ENCODE peak calls at places on chromosomes 5 and 9, in six cellular contexts. K is left lung; P is upper lobe of right lung; D is HCT116; Z is CD4-positive, alpha-beta memory T cell; E is CD8-positive, alpha-beta memory T cell. B is an unnamed sample.

GRCh38 chr5:100760700-100761099 is 142.4 kb downstream of the ST8SIA4 start:
- DNase-seq in D (no peak), K (no peak), E (no peak), Z (no peak), P (no peak), B (no peak)

GRCh38 chr5:57692582-57693487 is 210.2 kb upstream of the ACTBL2 start:
- DNase-seq in P (peak; percentile 61), K (peak; percentile 79), E (no peak), D (peak; percentile 94), Z (no peak), B (no peak)

GRCh38 chr5:124132843-124133242 is 613.6 kb downstream of the ZNF608 start:
- DNase-seq in Z (no peak), P (no peak), E (no peak), D (no peak), K (no peak), B (no peak)

GRCh38 chr9:7489018-7489417 is 310.6 kb downstream of the DMAC1 start:
- DNase-seq in K (no peak), D (no peak), E (no peak), P (no peak), Z (no peak), B (no peak)

GRCh38 chr5:103938151-103938671 is 375.6 kb upstream of the NUDT12 start:
- DNase-seq in D (no peak), K (no peak), E (no peak), Z (no peak), P (no peak), B (no peak)

GRCh38 chr9:21812945-21813568 is 10.6 kb downstream of the MTAP start:
- DNase-seq in K (peak; percentile 68), Z (peak; percentile 64), D (no peak), P (peak; percentile 83), E (peak; percentile 64), B (peak; percentile 62)

GRCh38 chr5:80998590-80998979 is 38.4 kb downstream of the RASGRF2 start:
- DNase-seq in D (no peak), E (no peak), K (no peak), Z (no peak), P (no peak), B (no peak)

GRCh38 chr5:160470437-160471341 is 49.0 kb downstream of the PTTG1 start:
- DNase-seq in E (no peak), P (no peak), K (no peak), Z (no peak), D (no peak), B (peak; percentile 40)

GRCh38 chr5:102288630-102289029 is 7.5 kb downstream of the SLCO4C1 start:
- DNase-seq in K (no peak), Z (no peak), P (no peak), D (no peak), E (no peak), B (no peak)

GRCh38 chr5:135448796-135449507 is 1.8 kb upstream of the DCANP1 start:
- DNase-seq in E (no peak), K (no peak), P (no peak), Z (no peak), D (no peak), B (no peak)

GRCh38 chr5:20556364-20556763 is 568.4 kb upstream of the CDH18 start:
- DNase-seq in D (no peak), E (no peak), P (no peak), Z (no peak), K (no peak), B (no peak)

GRCh38 chr5:96816430-96816939 is 8.7 kb upstream of the ERAP1 start:
- DNase-seq in P (no peak), K (no peak), Z (peak; percentile 90), E (peak; percentile 45), D (no peak), B (peak; percentile 50)

GRCh38 chr5:56735845-56736641 is 79.3 kb upstream of the MAP3K1 start:
- DNase-seq in D (no peak), K (no peak), Z (peak; percentile 31), P (no peak), E (no peak), B (peak; percentile 76)

GRCh38 chr9:107878462-107878861 is 388.9 kb upstream of the KLF4 start:
- DNase-seq in P (no peak), E (no peak), K (no peak), D (no peak), Z (no peak), B (no peak)

GRCh38 chr9:16103613-16104012 is 550.8 kb downstream of the CCDC171 start:
- DNase-seq in E (no peak), P (no peak), Z (no peak), D (no peak), K (no peak), B (no peak)

GRCh38 chr9:16102154-16102553 is 549.3 kb downstream of the CCDC171 start:
- DNase-seq in Z (no peak), E (no peak), K (no peak), P (no peak), D (no peak), B (no peak)

GRCh38 chr9:16099901-16100300 is 547.1 kb downstream of the CCDC171 start:
- DNase-seq in E (no peak), D (no peak), P (no peak), Z (no peak), K (no peak), B (no peak)

GRCh38 chr9:16105576-16105975 is 552.7 kb downstream of the CCDC171 start:
- DNase-seq in E (no peak), K (no peak), Z (no peak), P (no peak), D (no peak), B (no peak)

DNA sequence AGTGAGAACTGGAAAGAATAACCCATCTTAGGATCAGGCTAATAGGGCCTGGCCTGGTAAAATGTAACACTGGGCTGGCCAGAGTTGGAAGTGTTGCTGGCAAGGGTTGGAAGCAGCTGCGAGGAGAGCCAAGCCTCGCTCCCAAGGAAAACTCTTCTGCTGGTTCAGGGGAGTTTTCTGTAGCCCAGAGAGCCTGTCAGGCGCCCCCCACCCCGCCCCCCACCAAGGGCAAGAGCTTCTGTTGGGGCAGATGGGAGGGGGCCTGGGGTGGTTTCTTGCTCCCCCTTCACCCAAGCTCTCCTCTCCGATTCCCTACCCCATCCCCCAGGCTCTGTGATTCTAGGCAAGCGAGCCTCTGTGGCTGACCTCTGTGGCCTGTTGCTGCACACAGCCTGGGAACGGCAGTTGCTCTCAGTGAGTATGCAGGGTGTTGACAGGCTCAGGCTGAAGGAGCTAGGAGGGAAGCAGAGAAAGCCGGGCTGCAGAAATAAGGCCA is 547.8 kb downstream of the CCDC171 start:
- DNase-seq in K (peak; percentile 64), Z (no peak), P (peak; percentile 65), E (no peak), D (no peak), B (no peak)
- H3K4me3 ChIP-seq in K (no peak overlapping the region), Z (no peak overlapping the region), P (no peak overlapping the region), E (no peak overlapping the region), D (no peak overlapping the region), B (no peak overlapping the region)

GRCh38 chr9:121283856-121284732 is 16.1 kb downstream of the GSN start:
- DNase-seq in E (no peak), K (no peak), Z (no peak), D (no peak), P (peak; percentile 62), B (no peak)

GRCh38 chr9:121281614-121282291 is 13.8 kb downstream of the GSN start:
- DNase-seq in E (no peak), D (peak; percentile 94), K (peak; percentile 89), Z (no peak), P (peak; percentile 91), B (no peak)

GRCh38 chr9:121283072-121283398 is 15.1 kb downstream of the GSN start:
- DNase-seq in D (no peak), K (no peak), E (no peak), Z (no peak), P (no peak), B (no peak)

GRCh38 chr9:121280715-121281613 is 13.0 kb downstream of the GSN start:
- DNase-seq in E (no peak), D (no peak), Z (no peak), P (no peak), K (no peak), B (no peak)

GRCh38 chr9:121282309-121283071 is 14.5 kb downstream of the GSN start:
- DNase-seq in E (no peak), K (peak; percentile 77), P (peak; percentile 79), D (no peak), Z (no peak), B (no peak)
- H3K4me1 ChIP-seq in E (no peaks in the 10 kb centered on the region), K (peaks cover 94% of the 10 kb centered on the region), P (peaks cover 99% of the 10 kb centered on the region), D (peaks cover 85% of the 10 kb centered on the region), Z (no peaks in the 10 kb centered on the region), B (no peaks in the 10 kb centered on the region)

DNA sequence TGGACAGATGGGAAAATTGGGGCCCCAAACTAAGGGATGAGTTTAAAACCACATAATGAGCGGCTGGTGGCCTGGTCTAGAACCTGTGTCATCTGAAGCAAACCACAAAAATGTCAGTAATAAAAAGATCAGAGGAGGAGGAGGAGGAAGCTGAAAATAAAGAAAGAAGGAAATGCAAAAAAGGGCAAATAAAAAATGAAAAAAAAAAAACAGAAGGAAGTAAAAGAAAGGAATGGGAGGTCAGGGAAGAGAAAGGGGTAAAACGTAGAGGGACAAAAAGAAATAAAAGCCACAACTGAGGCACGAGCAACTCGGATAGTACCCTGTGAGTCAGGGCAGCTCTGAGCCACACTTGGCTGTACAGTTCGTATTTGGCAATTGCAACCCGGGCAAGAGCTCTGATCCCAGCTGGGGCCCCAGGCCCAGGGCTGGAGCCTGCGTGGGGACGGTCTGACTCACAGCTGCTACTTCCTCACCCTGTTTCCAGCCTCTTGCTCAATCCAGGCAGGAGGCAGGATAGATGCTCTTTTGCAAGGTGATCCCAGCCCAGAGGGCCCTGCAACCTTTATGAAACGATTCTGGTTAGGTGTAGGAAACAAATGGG is 137.9 kb upstream of the TRIM32 start:
- DNase-seq in E (no peak), Z (no peak), D (peak; percentile 83), K (peak; percentile 79), P (peak; percentile 86), B (no peak)
- H3K4me3 ChIP-seq in E (no peak overlapping the region), Z (no peak overlapping the region), D (peak overlapping the region; percentile 18), K (no peak overlapping the region), P (no peak overlapping the region), B (no peak overlapping the region)

GRCh38 chr9:121189006-121189405 is 12.7 kb downstream of the RAB14 start:
- DNase-seq in Z (no peak), P (no peak), D (no peak), K (no peak), E (no peak), B (no peak)

GRCh38 chr9:121185774-121186403 is 15.8 kb downstream of the RAB14 start:
- DNase-seq in E (no peak), K (no peak), Z (no peak), D (no peak), P (no peak), B (no peak)

GRCh38 chr9:121185178-121185745 is 16.4 kb downstream of the RAB14 start:
- DNase-seq in E (no peak), K (no peak), D (no peak), P (no peak), Z (no peak), B (no peak)

GRCh38 chr9:121189660-121190059 is 12.0 kb downstream of the RAB14 start:
- DNase-seq in K (no peak), P (no peak), E (no peak), D (no peak), Z (no peak), B (no peak)

DNA sequence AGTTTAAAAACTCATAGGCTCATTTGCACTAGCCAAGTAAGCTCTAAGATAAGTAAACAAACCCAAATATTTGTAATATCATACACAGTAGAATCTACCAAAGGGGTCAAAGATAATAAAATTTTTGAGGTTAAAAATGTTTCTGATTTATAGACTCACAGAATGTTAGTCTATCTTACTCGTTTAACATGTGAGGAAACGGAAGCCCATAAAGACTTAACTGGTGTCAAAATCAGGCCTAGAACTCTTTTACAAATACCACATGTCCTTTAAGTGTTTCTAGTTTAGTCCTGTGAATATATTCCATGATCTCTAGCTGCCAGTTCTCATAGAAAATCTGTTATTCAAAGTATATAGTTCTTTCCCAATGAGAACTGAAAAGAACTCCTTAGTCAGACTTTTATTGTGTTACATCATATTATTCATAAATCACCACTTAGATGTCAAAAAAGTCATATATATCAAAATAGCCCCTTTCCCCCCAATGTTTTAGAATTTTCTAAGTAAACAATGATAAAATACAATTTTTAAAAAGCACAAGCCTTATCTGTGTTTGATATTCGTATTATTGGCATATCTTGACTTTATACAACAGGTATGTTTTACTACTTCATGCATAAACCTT is 13.9 kb downstream of the RAB14 start:
- DNase-seq in E (no peak), P (no peak), D (no peak), Z (no peak), K (no peak), B (no peak)
- H3K4me1 ChIP-seq in E (peaks cover 68% of the 10 kb centered on the region), P (peaks cover 69% of the 10 kb centered on the region), D (peaks cover 3% of the 10 kb centered on the region), Z (peaks cover 86% of the 10 kb centered on the region), K (peaks cover 19% of the 10 kb centered on the region), B (peaks cover 50% of the 10 kb centered on the region)